ENCODE peak calls at places on chromosomes 6 and 20, in eight cellular contexts. H is esophagus squamous epithelium, A is ovary, P is suprapubic skin, J is upper lobe of left lung, W is transverse colon, T is stomach, M is heart left ventricle. S is an unnamed sample.

GRCh38 chr6:113433506-113433991 is 423.6 kb upstream of the MARCKS start:
- DNase-seq in H (no peak), A (no peak), P (peak; percentile 85), J (peak; percentile 86), W (peak; percentile 53), T (peak; percentile 65), M (peak; percentile 36), S (no peak)

GRCh38 chr6:57822896-57823358 is 505.5 kb downstream of the PRIM2 start:
- DNase-seq in H (no peak), A (peak; percentile 34), P (no peak), J (no peak), W (no peak), T (no peak), M (no peak), S (no peak)

GRCh38 chr20:10079964-10080363 is 45.2 kb downstream of the ANKEF1 start:
- DNase-seq in H (no peak), A (no peak), P (no peak), J (no peak), W (no peak), T (no peak), M (no peak), S (no peak)

GRCh38 chr6:42251911-42252637 is 34.4 kb upstream of the MRPS10 start:
- DNase-seq in H (no peak), A (peak; percentile 81), P (no peak), J (no peak), W (peak; percentile 64), T (peak; percentile 56), M (peak; percentile 78), S (no peak)

GRCh38 chr6:107264357-107264831 is 149.1 kb upstream of the BEND3 start:
- DNase-seq in H (no peak), A (no peak), P (no peak), J (no peak), W (no peak), T (no peak), M (no peak), S (no peak)

GRCh38 chr20:62437985-62438384 is 10.6 kb upstream of the RBBP8NL start:
- DNase-seq in H (no peak), A (no peak), P (no peak), J (no peak), W (no peak), T (no peak), M (no peak), S (no peak)

GRCh38 chr20:51720854-51721253 is 47.3 kb downstream of the ATP9A start:
- DNase-seq in H (no peak), A (no peak), P (no peak), J (no peak), W (no peak), T (no peak), M (no peak), S (no peak)

GRCh38 chr20:33733654-33734576 is 2.1 kb downstream of the ZNF341 start:
- DNase-seq in H (no peak), A (peak; percentile 50), P (no peak), J (peak; percentile 60), W (peak; percentile 69), T (peak; percentile 32), M (no peak), S (no peak)

GRCh38 chr20:19858972-19859371 is 100.9 kb downstream of the RIN2 start:
- DNase-seq in H (no peak), A (no peak), P (no peak), J (no peak), W (no peak), T (no peak), M (no peak), S (no peak)

GRCh38 chr6:17728551-17729222 is 22.0 kb upstream of the NUP153 start:
- DNase-seq in H (no peak), A (no peak), P (no peak), J (no peak), W (no peak), T (no peak), M (no peak), S (no peak)

GRCh38 chr6:150711061-150711460 is 111.4 kb downstream of the PLEKHG1 start:
- DNase-seq in H (no peak), A (no peak), P (no peak), J (no peak), W (no peak), T (no peak), M (no peak), S (no peak)

GRCh38 chr20:6094565-6094964 is 28.3 kb downstream of the FERMT1 start:
- DNase-seq in H (no peak), A (no peak), P (no peak), J (no peak), W (no peak), T (no peak), M (no peak), S (no peak)

GRCh38 chr6:116074732-116075387 is 14.2 kb upstream of the FRK start:
- DNase-seq in H (no peak), A (no peak), P (no peak), J (no peak), W (no peak), T (no peak), M (no peak), S (no peak)

GRCh38 chr6:89940225-89941027 is 46.2 kb downstream of the GJA10 start:
- DNase-seq in H (no peak), A (peak; percentile 75), P (no peak), J (peak; percentile 73), W (peak; percentile 71), T (peak; percentile 67), M (peak; percentile 58), S (peak; percentile 67)

GRCh38 chr20:9467995-9468394 is 46.4 kb upstream of the LAMP5 start:
- DNase-seq in H (no peak), A (no peak), P (no peak), J (no peak), W (no peak), T (no peak), M (no peak), S (no peak)

GRCh38 chr20:20835897-20836296 is 123.5 kb upstream of the RALGAPA2 start:
- DNase-seq in H (no peak), A (no peak), P (no peak), J (no peak), W (no peak), T (no peak), M (no peak), S (no peak)

GRCh38 chr6:141848029-141848890 is 284.5 kb upstream of the GJE1 start:
- DNase-seq in H (no peak), A (no peak), P (no peak), J (no peak), W (peak; percentile 8), T (no peak), M (no peak), S (no peak)

GRCh38 chr6:139591075-139591474 is 216.6 kb upstream of the CITED2 start:
- DNase-seq in H (no peak), A (no peak), P (no peak), J (no peak), W (no peak), T (no peak), M (no peak), S (no peak)

GRCh38 chr20:50717974-50718761 is 13.2 kb upstream of the PARD6B start:
- DNase-seq in H (no peak), A (no peak), P (peak; percentile 37), J (no peak), W (no peak), T (no peak), M (no peak), S (no peak)

GRCh38 chr6:35474129-35474977 is 6.2 kb downstream of the RPL10A start:
- DNase-seq in H (no peak), A (peak; percentile 39), P (no peak), J (no peak), W (no peak), T (no peak), M (no peak), S (no peak)
- TF ChIP-seq POLR2A in H (no peak), A (no peak), P (no peak), J (no peak), W (no peak), T (no peak), M (no peak), S (no peak)

GRCh38 chr20:17967595-17968365 is 814 bp downstream of the SNX5 start:
- DNase-seq in H (peak; percentile 40), A (no peak), P (peak; percentile 82), J (no peak), W (no peak), T (peak; percentile 30), M (no peak), S (no peak)
- TF ChIP-seq CTCF in H (no peak), A (no peak), P (no peak), J (no peak), W (no peak), T (no peak), M (no peak), S (no peak)

DNA sequence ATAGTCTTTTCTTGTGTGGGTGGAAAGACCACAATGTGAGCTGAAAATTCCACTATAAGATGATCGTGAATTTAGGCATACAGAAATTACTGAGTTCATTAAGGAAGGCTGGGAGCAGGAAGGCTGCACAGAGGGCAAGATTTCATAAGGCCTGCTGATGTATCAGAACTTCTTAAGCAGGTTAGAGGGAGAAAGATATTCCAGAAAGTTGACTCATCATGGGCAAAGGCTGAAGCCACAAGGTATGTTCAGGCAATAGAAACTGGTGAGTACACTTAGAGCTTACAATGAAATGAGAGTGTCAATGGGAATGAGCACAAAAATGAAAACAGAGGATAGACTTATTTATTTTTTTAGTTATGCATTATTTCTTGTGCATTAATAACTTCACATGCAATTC is 618.6 kb downstream of the CBLN4 start:
- DNase-seq in H (no peak), A (no peak), P (no peak), J (no peak), W (no peak), T (no peak), M (no peak), S (no peak)
- H3K36me3 ChIP-seq in H (no peaks in the 10 kb centered on the region), A (no peaks in the 10 kb centered on the region), P (no peaks in the 10 kb centered on the region), J (no peaks in the 10 kb centered on the region), W (no peaks in the 10 kb centered on the region), T (no peaks in the 10 kb centered on the region), M (no peaks in the 10 kb centered on the region), S (no peaks in the 10 kb centered on the region)

DNA sequence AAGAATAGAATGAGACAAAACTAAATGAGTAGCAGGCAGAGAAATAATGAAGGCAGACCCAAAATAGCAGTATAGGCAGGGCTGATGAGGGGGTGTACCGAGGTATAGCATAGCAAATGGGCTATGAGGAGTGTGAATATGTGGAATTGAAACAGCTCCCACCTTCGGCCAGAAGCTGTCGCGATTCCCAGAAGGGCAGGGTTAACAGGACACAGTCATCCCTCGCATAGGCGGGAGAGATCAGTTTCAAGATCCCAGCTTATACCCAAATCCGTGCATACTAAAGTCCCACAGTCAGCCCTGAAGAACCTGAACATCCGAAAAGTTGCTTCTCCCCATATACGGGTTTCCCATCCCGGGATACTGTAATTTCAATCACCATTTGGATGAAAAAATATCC is 82.7 kb downstream of the PTPRK start:
- DNase-seq in H (no peak), A (no peak), P (no peak), J (no peak), W (no peak), T (no peak), M (no peak), S (no peak)
- TF ChIP-seq POLR2A in H (no peak), A (no peak), P (no peak), J (no peak), W (no peak), T (no peak), M (no peak), S (no peak)

DNA sequence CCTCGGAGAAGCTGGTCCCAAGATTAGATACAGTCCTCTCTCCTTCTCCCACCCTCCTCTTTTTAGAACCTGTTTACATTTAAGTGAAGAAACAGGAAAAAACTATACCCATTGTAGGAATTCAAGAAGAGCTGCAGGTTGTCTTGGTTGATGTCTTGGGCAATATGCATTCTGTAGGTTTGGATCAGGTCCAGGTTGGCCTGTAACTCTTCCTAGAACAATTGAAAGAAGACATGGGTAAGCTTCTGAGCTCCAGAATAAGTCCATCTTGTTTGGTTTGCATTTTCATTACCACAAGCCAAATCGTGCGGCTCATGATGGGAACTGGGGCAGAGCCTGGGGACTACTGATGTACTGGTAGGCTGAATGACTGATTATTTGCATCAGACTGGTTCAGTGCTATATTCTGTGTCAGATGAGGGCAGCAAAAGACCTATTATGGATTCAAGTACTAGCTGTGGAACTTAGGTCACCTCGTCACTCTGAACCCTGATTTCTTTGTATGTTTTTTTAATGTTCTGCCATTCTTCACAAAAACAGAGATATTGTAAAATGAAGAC is 20.3 kb upstream of the SLA2 start:
- DNase-seq in H (no peak), A (no peak), P (no peak), J (no peak), W (no peak), T (no peak), M (no peak), S (no peak)
- TF ChIP-seq CTCF in H (peak; percentile 30), A (no peak), P (no peak), J (peak; percentile 11), W (no peak), T (no peak), M (no peak), S (no peak)